ENCODE peak calls at places on chromosome 13, in five cellular contexts. S, R, N, P and E are unnamed samples.

GRCh38 chr13:74070065-74070464 is 64.1 kb downstream of the KLF12 start:
- DNase-seq in S (no peak), R (no peak), N (no peak), P (no peak), E (no peak)

GRCh38 chr13:21736926-21737325 is 66.1 kb downstream of the FGF9 start:
- DNase-seq in S (no peak), R (no peak), N (no peak), P (no peak), E (no peak)

GRCh38 chr13:28499579-28499978 is 4.7 kb upstream of the FLT1 start:
- DNase-seq in S (no peak), R (no peak), N (no peak), P (no peak), E (no peak)

GRCh38 chr13:98495627-98496238 is 81.2 kb downstream of the STK24 start:
- DNase-seq in S (peak; percentile 75), R (no peak), N (no peak), P (no peak), E (no peak)

GRCh38 chr13:42392180-42392579 is 120.2 kb downstream of the AKAP11 start:
- DNase-seq in S (no peak), R (no peak), N (no peak), P (no peak), E (no peak)

GRCh38 chr13:109782823-109783411 is 3.5 kb downstream of the IRS2 start:
- DNase-seq in S (no peak), R (no peak), N (peak; percentile 67), P (no peak), E (no peak)

GRCh38 chr13:102508411-102508810 is 88.4 kb upstream of the TPP2 start:
- DNase-seq in S (no peak), R (no peak), N (no peak), P (no peak), E (no peak)

GRCh38 chr13:93942016-93942415 is 537.5 kb downstream of the DCT start:
- DNase-seq in S (peak; percentile 41), R (no peak), N (no peak), P (no peak), E (no peak)

GRCh38 chr13:107025991-107026390 is 458.1 kb upstream of the ARGLU1 start:
- DNase-seq in S (peak; percentile 77), R (no peak), N (peak; percentile 83), P (no peak), E (no peak)

GRCh38 chr13:97026759-97027555 is 32.7 kb upstream of the OXGR1 start:
- DNase-seq in S (no peak), R (no peak), N (no peak), P (no peak), E (no peak)